ENCODE peak calls at places on chromosome X, in seven cellular contexts. P is HepG2, N is H1, V is GM12878, U is body of pancreas, K is heart left ventricle, D is NB4. C is an unnamed sample.

GRCh38 chrX:109822861-109823260 is 89.8 kb upstream of the ACSL4 start:
- DNase-seq in P (peak), N (no peak), V (no peak), U (no peak), K (no peak), D (no peak), C (no peak)

GRCh38 chrX:83469551-83469950 is 38.5 kb upstream of the POU3F4 start:
- DNase-seq in P (peak), N (no peak), V (no peak), U (no peak), K (no peak), D (peak), C (peak)

GRCh38 chrX:9033989-9034388 is at the start of gene FAM9B:
- DNase-seq in P (no peak), N (no peak), V (no peak), U (no peak), K (no peak), D (no peak), C (peak)

GRCh38 chrX:40530471-40530870 is 50.3 kb upstream of the ATP6AP2 start:
- DNase-seq in P (peak), N (no peak), V (no peak), U (no peak), K (no peak), D (no peak), C (no peak)

GRCh38 chrX:66009231-66009845 is 30.5 kb downstream of the VSIG4 start:
- DNase-seq in P (no peak), N (no peak), V (no peak), U (no peak), K (no peak), D (no peak), C (no peak)

GRCh38 chrX:106144755-106145639 is 23.1 kb upstream of the PWWP3B start:
- DNase-seq in P (no peak), N (no peak), V (no peak), U (peak), K (peak), D (no peak), C (peak)

GRCh38 chrX:22276781-22277180 is 4.1 kb downstream of the CBLL2 start:
- DNase-seq in P (no peak), N (no peak), V (no peak), U (no peak), K (no peak), D (no peak), C (no peak)

GRCh38 chrX:152915541-152916241 is 17.8 kb downstream of the ZNF185 start:
- DNase-seq in P (peak), N (no peak), V (no peak), U (no peak), K (no peak), D (peak), C (peak)

GRCh38 chrX:96407043-96407442 is 277.6 kb upstream of the DIAPH2 start:
- DNase-seq in P (peak), N (no peak), V (no peak), U (no peak), K (no peak), D (no peak), C (peak)

GRCh38 chrX:131728295-131729145 is 184.6 kb downstream of the OR13H1 start:
- DNase-seq in P (no peak), N (no peak), V (peak), U (peak), K (no peak), D (no peak), C (peak)

GRCh38 chrX:17725176-17725575 is 12.1 kb upstream of the SCML1 start:
- DNase-seq in P (peak), N (no peak), V (no peak), U (no peak), K (no peak), D (no peak), C (no peak)

GRCh38 chrX:73262991-73263390 is 48.3 kb upstream of the NAP1L2 start:
- DNase-seq in P (peak), N (no peak), V (no peak), U (no peak), K (no peak), D (peak), C (no peak)

GRCh38 chrX:53678667-53679066 is 7.9 kb downstream of the HUWE1 start:
- DNase-seq in P (no peak), N (no peak), V (no peak), U (no peak), K (no peak), D (peak), C (no peak)

GRCh38 chrX:119605739-119606507 is at the start of gene NKRF:
- DNase-seq in P (peak), N (peak), V (peak), U (peak), K (peak), D (peak), C (peak)

GRCh38 chrX:97638621-97639020 is 754.9 kb downstream of the RPA4 start:
- DNase-seq in P (no peak), N (no peak), V (no peak), U (no peak), K (no peak), D (no peak), C (no peak)

GRCh38 chrX:128816919-128817318 is 706.4 kb downstream of the SMARCA1 start:
- DNase-seq in P (peak), N (no peak), V (no peak), U (no peak), K (no peak), D (peak), C (no peak)

GRCh38 chrX:153900806-153901752 is 3.4 kb upstream of the AVPR2 start:
- DNase-seq in P (no peak), N (no peak), V (peak), U (no peak), K (peak), D (peak), C (peak)

GRCh38 chrX:107710617-107711391 is 64.8 kb downstream of the TSC22D3 start:
- DNase-seq in P (peak), N (no peak), V (peak), U (peak), K (peak), D (peak), C (peak)

GRCh38 chrX:95893632-95894031 is 791.0 kb upstream of the DIAPH2 start:
- DNase-seq in P (no peak), N (no peak), V (no peak), U (no peak), K (no peak), D (no peak), C (no peak)

GRCh38 chrX:55488268-55488558 is 1.4 kb downstream of the USP51 start:
- DNase-seq in P (no peak), N (no peak), V (no peak), U (no peak), K (no peak), D (no peak), C (no peak)
- H3K4me3 ChIP-seq in P (no peak), N (peak), V (no peak), U (peak), K (peak), D (peak), C (peak)

DNA sequence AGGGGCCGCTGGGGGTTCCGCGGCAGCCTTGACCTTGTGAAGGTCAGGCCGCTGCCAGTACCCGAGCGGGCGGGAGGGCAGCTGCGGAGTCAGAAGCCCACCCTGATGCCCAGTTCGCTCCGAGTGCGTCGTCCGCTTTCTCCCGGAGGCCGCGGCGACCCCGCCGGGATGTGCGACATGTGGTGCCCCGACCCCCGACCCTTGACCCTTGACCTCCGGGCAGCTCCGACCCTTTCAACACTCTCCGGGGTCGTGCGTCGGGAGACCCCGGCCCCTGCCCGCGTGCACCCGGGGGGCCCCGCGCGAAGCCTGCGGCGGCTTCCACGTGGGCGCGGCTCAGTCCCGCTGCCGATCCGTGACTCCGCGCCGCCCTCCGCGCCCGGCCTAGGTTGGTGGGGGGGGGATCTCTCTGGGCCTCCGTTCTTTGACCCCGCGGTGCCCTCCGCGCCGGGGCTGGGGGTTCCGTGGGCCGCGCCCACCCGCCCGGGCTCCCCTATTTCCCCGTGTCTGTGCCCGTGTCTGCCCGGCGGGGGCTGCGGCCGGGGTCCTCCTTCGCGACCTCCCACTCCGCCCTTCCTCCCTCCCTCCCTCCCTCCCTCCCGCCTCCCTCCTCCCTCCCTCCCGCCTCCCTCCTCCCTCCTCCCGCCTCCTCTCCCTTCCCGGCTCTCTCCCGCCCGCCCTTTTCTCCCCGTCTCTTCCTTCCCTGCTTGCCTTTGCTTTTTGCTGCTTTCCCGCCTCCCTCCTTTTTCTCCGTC is 640 bp upstream of the SLC25A6 start:
- DNase-seq in P (no peak), N (no peak), V (no peak), U (peak), K (peak), D (peak), C (peak)
- TF ChIP-seq POLR2A in P (no peak), N (peak), V (peak), U (peak), K (no peak), D (peak), C (no peak)

GRCh38 chrX:72238183-72238582 is 644 bp downstream of the ERCC6L start:
- DNase-seq in P (no peak), N (no peak), V (no peak), U (no peak), K (no peak), D (no peak), C (no peak)
- H3K4me3 ChIP-seq in P (peak), N (peak), V (peak), U (no peak), K (no peak), D (peak), C (peak)

GRCh38 chrX:48507246-48507645 is 1.5 kb upstream of the PORCN start:
- DNase-seq in P (no peak), N (no peak), V (no peak), U (no peak), K (no peak), D (no peak), C (no peak)

GRCh38 chrX:48509619-48510018 is 827 bp downstream of the PORCN start:
- DNase-seq in P (no peak), N (no peak), V (no peak), U (no peak), K (no peak), D (no peak), C (no peak)

GRCh38 chrX:48511561-48511960 is 2.8 kb downstream of the PORCN start:
- DNase-seq in P (no peak), N (no peak), V (no peak), U (peak), K (no peak), D (no peak), C (no peak)

GRCh38 chrX:48509245-48509590 is 426 bp downstream of the PORCN start:
- DNase-seq in P (no peak), N (no peak), V (no peak), U (no peak), K (no peak), D (no peak), C (no peak)

GRCh38 chrX:48508400-48509244 is at the start of gene PORCN:
- DNase-seq in P (peak), N (no peak), V (peak), U (peak), K (peak), D (peak), C (peak)
- TF ChIP-seq POLR2A in P (peak), N (peak), V (peak), U (peak), K (no peak), D (peak), C (no peak)

GRCh38 chrX:48831136-48831908 is 4.1 kb downstream of the PCSK1N start:
- DNase-seq in P (no peak), N (no peak), V (no peak), U (no peak), K (no peak), D (no peak), C (no peak)

GRCh38 chrX:48834383-48834709 is 1.1 kb downstream of the PCSK1N start:
- DNase-seq in P (no peak), N (no peak), V (no peak), U (no peak), K (no peak), D (no peak), C (no peak)

GRCh38 chrX:48835524-48836329 is at the start of gene PCSK1N:
- DNase-seq in P (peak), N (no peak), V (no peak), U (peak), K (no peak), D (no peak), C (peak)

GRCh38 chrX:48831909-48832291 is 3.5 kb downstream of the PCSK1N start:
- DNase-seq in P (no peak), N (no peak), V (no peak), U (no peak), K (no peak), D (no peak), C (no peak)

DNA sequence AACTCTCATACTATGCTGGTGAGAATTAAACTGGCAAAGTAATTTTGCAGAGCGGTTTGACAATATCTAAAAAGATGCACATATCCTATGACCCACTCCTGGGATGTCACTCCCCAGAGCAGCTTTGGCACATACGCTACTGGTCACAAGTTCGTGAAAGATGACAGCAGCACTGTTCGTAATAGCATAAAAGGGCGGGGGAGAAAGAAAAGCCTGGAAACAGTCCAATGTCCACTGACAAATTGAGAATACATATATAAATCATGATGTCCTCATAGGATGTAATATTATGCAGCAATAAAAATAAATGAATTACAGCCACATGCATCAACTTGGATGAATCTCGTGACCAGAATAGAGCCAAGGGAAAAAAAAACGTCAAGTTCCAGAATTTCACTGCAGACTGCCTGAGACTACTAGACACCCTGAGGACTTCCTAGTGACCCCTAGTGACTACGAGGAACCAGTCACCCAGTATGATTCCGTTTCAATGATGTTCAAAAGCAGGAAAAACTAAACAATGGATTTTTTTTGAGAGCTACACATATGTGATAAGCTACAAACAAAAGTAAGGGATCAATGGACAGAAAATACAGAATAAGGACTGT is 1.8 kb downstream of the PCSK1N start:
- DNase-seq in P (peak), N (no peak), V (no peak), U (no peak), K (no peak), D (peak), C (no peak)
- H3K4me3 ChIP-seq in P (no peak), N (no peak), V (no peak), U (no peak), K (no peak), D (no peak), C (no peak)